ENCODE peak calls at places on chromosomes 11 and 22, in four cellular contexts. One of them, this sample, is unnamed.

GRCh38 chr11:118622376-118623290 is 15.2 kb downstream of the PHLDB1 start:
- DNase-seq in Peyer's patch: no peak
- DNase-seq in IMR-90: peak
- DNase-seq in A549: peak
- DNase-seq in this sample: peak

GRCh38 chr11:62337682-62338181 is 484 bp downstream of the ASRGL1 start:
- DNase-seq in A549: peak
- DNase-seq in Peyer's patch: no peak
- DNase-seq in IMR-90: no peak
- DNase-seq in this sample: peak

GRCh38 chr22:34976474-34976873 is 89.5 kb upstream of the ISX start:
- DNase-seq in A549: no peak
- DNase-seq in Peyer's patch: no peak
- DNase-seq in IMR-90: no peak
- DNase-seq in this sample: no peak

GRCh38 chr22:45563362-45564040 is 60.8 kb downstream of the FBLN1 start:
- DNase-seq in IMR-90: no peak
- DNase-seq in Peyer's patch: no peak
- DNase-seq in A549: no peak
- DNase-seq in this sample: no peak

GRCh38 chr11:73030130-73030529 is 112.0 kb downstream of the FCHSD2 start:
- DNase-seq in A549: no peak
- DNase-seq in Peyer's patch: no peak
- DNase-seq in IMR-90: no peak
- DNase-seq in this sample: no peak

GRCh38 chr11:1225386-1226225 is 2.7 kb downstream of the MUC5B start:
- DNase-seq in Peyer's patch: no peak
- DNase-seq in A549: no peak
- DNase-seq in IMR-90: no peak
- DNase-seq in this sample: peak

GRCh38 chr11:33529461-33529860 is 171.2 kb downstream of the C11orf91 start:
- DNase-seq in A549: no peak
- DNase-seq in IMR-90: no peak
- DNase-seq in Peyer's patch: no peak
- DNase-seq in this sample: no peak

GRCh38 chr11:59754494-59754858 is 700 bp upstream of the STX3 start:
- DNase-seq in Peyer's patch: peak
- DNase-seq in A549: no peak
- DNase-seq in IMR-90: peak
- DNase-seq in this sample: peak

GRCh38 chr11:83070044-83070877 is 1.4 kb downstream of the RAB30 start:
- DNase-seq in IMR-90: peak
- DNase-seq in A549: no peak
- DNase-seq in Peyer's patch: no peak
- DNase-seq in this sample: peak

GRCh38 chr11:116557261-116557660 is 215.5 kb downstream of the BUD13 start:
- DNase-seq in A549: no peak
- DNase-seq in IMR-90: no peak
- DNase-seq in Peyer's patch: no peak
- DNase-seq in this sample: no peak

GRCh38 chr11:118629761-118630661 is 22.6 kb downstream of the PHLDB1 start:
- DNase-seq in Peyer's patch: no peak
- DNase-seq in IMR-90: no peak
- DNase-seq in A549: no peak
- DNase-seq in this sample: no peak

GRCh38 chr11:8693555-8693954 is 11.0 kb downstream of the RPL27A start:
- DNase-seq in A549: no peak
- DNase-seq in Peyer's patch: no peak
- DNase-seq in IMR-90: no peak
- DNase-seq in this sample: no peak

GRCh38 chr22:24443668-24444067 is 16.3 kb downstream of the ADORA2A start:
- DNase-seq in IMR-90: no peak
- DNase-seq in Peyer's patch: no peak
- DNase-seq in A549: no peak
- DNase-seq in this sample: no peak

GRCh38 chr11:1293619-1294015 is 15.8 kb downstream of the TOLLIP start:
- DNase-seq in IMR-90: no peak
- DNase-seq in A549: peak
- DNase-seq in Peyer's patch: no peak
- DNase-seq in this sample: no peak

GRCh38 chr11:72724021-72724561 is 28.1 kb downstream of the ARAP1 start:
- DNase-seq in Peyer's patch: no peak
- DNase-seq in IMR-90: no peak
- DNase-seq in A549: no peak
- DNase-seq in this sample: peak

GRCh38 chr11:46520971-46521745 is 72.7 kb downstream of the AMBRA1 start:
- DNase-seq in A549: no peak
- DNase-seq in Peyer's patch: no peak
- DNase-seq in IMR-90: peak
- DNase-seq in this sample: no peak

GRCh38 chr11:74373382-74373781 is 24.9 kb downstream of the PGM2L1 start:
- DNase-seq in A549: no peak
- DNase-seq in Peyer's patch: no peak
- DNase-seq in IMR-90: peak
- DNase-seq in this sample: no peak

GRCh38 chr11:109859325-109859724 is 233.9 kb upstream of the ZC3H12C start:
- DNase-seq in IMR-90: peak
- DNase-seq in Peyer's patch: no peak
- DNase-seq in A549: no peak
- DNase-seq in this sample: peak

GRCh38 chr11:112881461-112881860 is 79.8 kb upstream of the NCAM1 start:
- DNase-seq in IMR-90: no peak
- DNase-seq in A549: peak
- DNase-seq in Peyer's patch: peak
- DNase-seq in this sample: peak

GRCh38 chr11:66071326-66071870 is 1.3 kb downstream of the PACS1 start:
- DNase-seq in IMR-90: no peak
- DNase-seq in Peyer's patch: no peak
- DNase-seq in A549: no peak
- DNase-seq in this sample: no peak

GRCh38 chr11:126655807-126656128 is 300.3 kb downstream of the ST3GAL4 start:
- DNase-seq in IMR-90: peak
- DNase-seq in A549: no peak
- DNase-seq in Peyer's patch: no peak
- DNase-seq in this sample: no peak

GRCh38 chr22:17637490-17638181 is 921 bp upstream of the BCL2L13 start:
- DNase-seq in IMR-90: no peak
- DNase-seq in Peyer's patch: no peak
- DNase-seq in A549: no peak
- DNase-seq in this sample: no peak

GRCh38 chr22:17634696-17635095 is 3.9 kb upstream of the BCL2L13 start:
- DNase-seq in Peyer's patch: no peak
- DNase-seq in A549: no peak
- DNase-seq in IMR-90: no peak
- DNase-seq in this sample: no peak

GRCh38 chr22:17633217-17633997 is 4.9 kb upstream of the ATP6V1E1 start:
- DNase-seq in IMR-90: peak
- DNase-seq in A549: peak
- DNase-seq in Peyer's patch: no peak
- DNase-seq in this sample: peak

GRCh38 chr22:17631076-17631565 is 2.6 kb upstream of the ATP6V1E1 start:
- DNase-seq in IMR-90: no peak
- DNase-seq in Peyer's patch: no peak
- DNase-seq in A549: no peak
- DNase-seq in this sample: no peak

GRCh38 chr22:17633998-17634323 is 4.6 kb upstream of the BCL2L13 start:
- DNase-seq in A549: no peak
- DNase-seq in Peyer's patch: no peak
- DNase-seq in IMR-90: no peak
- DNase-seq in this sample: no peak
- H3K27ac ChIP-seq in A549: peak
- H3K27ac ChIP-seq in Peyer's patch: no peak
- H3K27ac ChIP-seq in IMR-90: peak
- H3K27ac ChIP-seq in this sample: peak

GRCh38 chr11:104892723-104893511 is 5.3 kb downstream of the CASP12 start:
- DNase-seq in Peyer's patch: no peak
- DNase-seq in IMR-90: peak
- DNase-seq in A549: no peak
- DNase-seq in this sample: no peak
- TF ChIP-seq POLR2A in Peyer's patch: no peak
- TF ChIP-seq POLR2A in IMR-90: no peak
- TF ChIP-seq POLR2A in A549: no peak
- TF ChIP-seq POLR2A in this sample: no peak

DNA sequence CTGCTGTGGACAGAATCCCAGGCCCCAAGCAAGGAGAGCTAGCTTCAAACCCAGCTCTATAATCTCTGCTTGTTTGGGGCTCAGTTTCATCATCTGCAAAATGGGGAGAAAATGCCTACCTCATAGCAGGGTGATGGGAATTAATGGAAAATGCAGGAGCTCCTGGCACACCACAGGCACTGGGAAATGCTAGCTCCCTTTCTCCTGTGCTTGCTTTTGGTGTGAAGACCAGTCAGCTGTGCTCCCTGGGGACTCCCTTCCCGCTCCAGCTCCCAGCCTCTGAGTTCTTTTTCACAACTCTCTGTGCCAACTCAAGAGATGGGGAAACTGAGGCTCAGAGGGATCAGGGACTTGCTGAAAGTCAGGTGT is 8.2 kb upstream of the SERPINH1 start:
- DNase-seq in Peyer's patch: no peak
- DNase-seq in IMR-90: no peak
- DNase-seq in A549: no peak
- DNase-seq in this sample: no peak
- H3K27ac ChIP-seq in Peyer's patch: peak
- H3K27ac ChIP-seq in IMR-90: peak
- H3K27ac ChIP-seq in A549: no peak
- H3K27ac ChIP-seq in this sample: no peak

DNA sequence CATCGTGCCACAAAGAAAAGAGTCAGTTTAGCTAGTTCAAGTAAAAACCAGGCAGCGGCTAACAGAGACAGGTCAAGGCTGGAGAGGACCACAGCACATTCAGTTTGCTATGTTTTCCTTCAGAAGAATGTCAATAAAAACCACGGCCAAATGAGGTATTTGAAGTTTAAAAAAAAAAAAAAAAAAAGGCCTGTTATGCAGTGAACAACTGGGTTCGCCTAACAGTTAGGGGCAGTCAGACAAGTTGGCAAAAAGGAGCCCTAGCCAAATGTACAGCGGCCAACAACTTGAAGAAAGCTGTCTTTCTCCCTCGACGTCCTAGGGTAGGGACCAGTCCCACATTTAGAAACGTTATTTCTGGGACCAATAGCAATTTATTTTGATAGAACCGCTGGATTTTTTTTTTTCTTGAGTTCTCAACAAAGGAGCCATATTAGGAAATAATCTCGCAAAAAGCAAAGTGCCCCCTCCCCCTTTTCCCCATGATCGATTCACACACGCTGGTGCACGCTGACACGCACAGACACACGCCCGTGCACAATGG is 237.8 kb downstream of the TTC28 start:
- DNase-seq in IMR-90: no peak
- DNase-seq in A549: no peak
- DNase-seq in Peyer's patch: no peak
- DNase-seq in this sample: peak
- TF ChIP-seq POLR2A in IMR-90: no peak
- TF ChIP-seq POLR2A in A549: no peak
- TF ChIP-seq POLR2A in Peyer's patch: no peak
- TF ChIP-seq POLR2A in this sample: no peak

DNA sequence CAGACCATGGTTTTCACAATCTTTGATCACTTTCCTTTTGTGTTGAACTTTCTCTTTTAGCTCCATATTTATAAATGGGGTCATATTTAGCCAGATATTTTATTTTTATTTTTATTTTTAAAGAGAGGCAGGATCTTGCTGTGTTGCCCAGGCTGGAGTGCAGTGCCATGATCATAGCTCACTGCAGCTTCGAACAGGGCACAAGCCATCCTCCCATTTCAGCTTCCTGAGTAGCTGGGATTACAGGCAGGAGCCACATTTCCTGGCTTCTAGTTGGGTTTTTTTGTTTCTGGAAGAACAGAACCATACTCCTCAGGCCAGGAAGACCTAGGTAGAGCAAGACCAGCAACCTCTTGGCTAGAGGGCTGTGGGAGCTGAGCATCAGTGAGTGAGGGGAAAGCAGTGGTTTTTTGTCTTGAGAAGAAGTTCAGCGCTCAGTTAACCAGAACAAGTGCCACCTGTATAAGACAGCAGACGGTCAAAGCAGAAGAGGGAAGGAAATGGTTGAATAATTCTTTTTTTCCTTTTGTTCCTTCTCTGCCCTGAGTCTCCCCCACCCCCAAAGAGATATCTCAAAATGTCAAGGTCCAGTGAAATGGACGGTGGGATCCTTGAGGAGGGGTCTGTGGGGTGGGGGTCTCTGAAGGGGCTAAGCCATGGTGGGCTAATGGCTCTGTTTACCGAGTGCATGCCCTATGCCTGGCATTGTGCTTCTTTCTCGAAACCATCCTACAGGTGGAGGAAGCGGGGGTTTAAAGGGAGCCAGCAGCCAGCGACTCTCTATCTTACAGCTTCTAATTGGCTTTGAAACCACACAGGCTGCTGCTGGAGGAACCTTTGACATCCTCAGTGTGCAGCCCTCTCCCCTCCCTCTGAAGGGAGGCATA is 63.0 kb downstream of the PTPRJ start:
- DNase-seq in Peyer's patch: peak
- DNase-seq in IMR-90: no peak
- DNase-seq in A549: no peak
- DNase-seq in this sample: no peak
- H3K27ac ChIP-seq in Peyer's patch: no peak
- H3K27ac ChIP-seq in IMR-90: no peak
- H3K27ac ChIP-seq in A549: no peak
- H3K27ac ChIP-seq in this sample: no peak